ENCODE peak calls at places on chromosomes 16 and 17, in eight cellular contexts. B is MG63, L is GM12865, Q is astrocyte of the spinal cord, J is uterus, A is hepatocyte, G is NT2/D1, U is stomach. D is an unnamed sample.

GRCh38 chr17:5508855-5509254 is 22.5 kb downstream of the MIS12 start:
- DNase-seq in Q (peak; percentile 88), A (peak; percentile 66), G (no peak), U (no peak), J (no peak), L (no peak), B (no peak), D (no peak)

GRCh38 chr16:51556694-51557327 is 405.7 kb upstream of the SALL1 start:
- DNase-seq in Q (peak; percentile 95), J (peak; percentile 83), L (no peak), B (peak; percentile 85), A (peak; percentile 55), G (no peak), U (no peak), D (no peak)

GRCh38 chr17:601462-602303 is 113.0 kb downstream of the VPS53 start:
- DNase-seq in J (peak; percentile 63), A (peak; percentile 64), B (no peak), L (no peak), Q (no peak), G (no peak), U (no peak), D (no peak)

GRCh38 chr17:68792873-68793272 is 162.3 kb downstream of the ABCA8 start:
- DNase-seq in L (no peak), A (no peak), J (no peak), Q (no peak), G (no peak), B (no peak), U (no peak), D (no peak)

GRCh38 chr17:726331-726919 is 6.0 kb upstream of the TLCD3A start:
- DNase-seq in J (no peak), B (no peak), U (peak; percentile 62), G (no peak), A (peak; percentile 72), Q (no peak), L (no peak), D (no peak)

GRCh38 chr16:56336071-56336688 is 89.2 kb downstream of the AMFR start:
- DNase-seq in U (no peak), L (no peak), G (no peak), J (no peak), Q (no peak), A (no peak), B (no peak), D (no peak)

GRCh38 chr17:27363322-27363721 is 69.4 kb downstream of the WSB1 start:
- DNase-seq in A (no peak), B (no peak), G (no peak), J (no peak), Q (no peak), U (no peak), L (no peak), D (no peak)

GRCh38 chr17:27762527-27763305 is 37.6 kb downstream of the NOS2 start:
- DNase-seq in U (no peak), J (no peak), L (peak; percentile 32), G (no peak), A (peak; percentile 48), B (peak; percentile 13), Q (peak; percentile 18), D (peak; percentile 14)

GRCh38 chr16:13708361-13708760 is 211.6 kb upstream of the ERCC4 start:
- DNase-seq in L (no peak), A (no peak), B (no peak), G (no peak), Q (no peak), U (no peak), J (no peak), D (no peak)

GRCh38 chr16:87968541-87968940 is 17.3 kb downstream of the BANP start:
- DNase-seq in A (no peak), U (no peak), B (no peak), L (no peak), J (no peak), Q (peak; percentile 49), G (no peak), D (no peak)

GRCh38 chr16:87965973-87966667 is 14.9 kb downstream of the BANP start:
- DNase-seq in B (peak; percentile 34), Q (peak; percentile 87), G (no peak), A (no peak), J (no peak), L (no peak), U (no peak), D (no peak)

GRCh38 chr16:87965417-87965816 is 14.2 kb downstream of the BANP start:
- DNase-seq in G (no peak), A (no peak), J (no peak), Q (no peak), B (no peak), U (no peak), L (no peak), D (no peak)

GRCh38 chr16:87964049-87964448 is 12.8 kb downstream of the BANP start:
- DNase-seq in G (no peak), B (no peak), U (no peak), L (no peak), J (no peak), Q (peak; percentile 75), A (no peak), D (no peak)

DNA sequence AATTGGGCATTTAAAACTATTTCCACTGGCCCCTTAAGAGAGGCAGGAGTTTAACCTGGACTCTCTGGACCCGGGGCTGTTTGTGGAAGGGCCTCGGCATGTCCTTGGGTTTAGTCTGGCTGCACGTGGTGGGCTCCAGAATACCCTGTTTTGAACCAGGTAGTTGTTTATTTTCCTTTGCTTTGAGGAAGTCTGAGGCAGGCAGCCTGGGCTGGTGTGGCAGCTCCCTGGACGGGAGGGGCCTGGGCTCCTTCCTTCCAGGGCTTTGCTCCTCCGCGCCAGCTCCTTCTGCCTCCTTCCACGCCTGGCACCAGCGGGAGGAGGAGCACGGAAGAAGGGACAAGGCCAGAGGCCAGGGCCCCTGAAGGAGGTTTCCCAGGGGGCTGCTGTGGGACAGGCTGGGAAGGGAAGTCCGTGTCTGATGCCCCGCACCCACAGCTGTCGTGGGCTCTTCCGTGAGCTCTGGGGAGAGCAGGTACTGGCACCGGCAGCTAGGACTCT is 15.5 kb downstream of the BANP start:
- DNase-seq in G (no peak), Q (no peak), J (no peak), U (peak; percentile 68), A (peak; percentile 52), L (no peak), B (peak; percentile 49), D (no peak)
- H3K4me3 ChIP-seq in G (no peak overlapping the region), Q (no peak overlapping the region), J (no peak overlapping the region), U (no peak overlapping the region), A (no peak overlapping the region), L (no peak overlapping the region), B (no peak overlapping the region), D (no peak overlapping the region)

GRCh38 chr17:65359016-65359415 is 202.4 kb downstream of the AXIN2 start:
- DNase-seq in J (no peak), Q (peak; percentile 82), U (no peak), G (no peak), L (no peak), B (peak; percentile 85), A (no peak), D (no peak)
- H3K4me3 ChIP-seq in J (no peak overlapping the region), Q (no peak overlapping the region), U (no peak overlapping the region), G (no peak overlapping the region), L (no peak overlapping the region), B (no peak overlapping the region), A (no peak overlapping the region), D (no peak overlapping the region)

GRCh38 chr17:76501827-76502307 is 644 bp upstream of the RHBDF2 start:
- DNase-seq in B (no peak), Q (no peak), G (no peak), U (peak; percentile 48), L (no peak), J (no peak), A (peak; percentile 11), D (no peak)

GRCh38 chr17:76500074-76500744 is 1.0 kb downstream of the RHBDF2 start:
- DNase-seq in G (no peak), B (no peak), L (peak; percentile 36), J (no peak), U (no peak), Q (no peak), A (no peak), D (no peak)

GRCh38 chr17:76498886-76499667 is 2.1 kb downstream of the RHBDF2 start:
- DNase-seq in J (no peak), G (no peak), A (no peak), Q (no peak), L (peak; percentile 89), U (no peak), B (peak; percentile 59), D (no peak)

GRCh38 chr17:76501018-76501826 is at the start of gene RHBDF2:
- DNase-seq in A (peak; percentile 94), G (peak; percentile 42), L (peak; percentile 94), Q (peak; percentile 75), J (peak; percentile 78), U (peak; percentile 97), B (peak; percentile 92), D (peak; percentile 26)

GRCh38 chr17:76500745-76501017 is 542 bp downstream of the RHBDF2 start:
- DNase-seq in J (no peak), U (no peak), G (no peak), B (no peak), Q (no peak), L (no peak), A (no peak), D (no peak)
- H3K4me3 ChIP-seq in J (peak overlapping the region; percentile 52), U (peak overlapping the region; percentile 71), G (peak overlapping the region; percentile 91), B (peak overlapping the region; percentile 62), Q (peak overlapping the region; percentile 75), L (peak overlapping the region; percentile 72), A (peak overlapping the region; percentile 87), D (peak overlapping the region; percentile 80)

GRCh38 chr17:41968676-41969075 is 2.1 kb downstream of the CNP start:
- DNase-seq in U (no peak), Q (no peak), J (no peak), L (no peak), A (no peak), G (no peak), B (no peak), D (no peak)

GRCh38 chr17:41967141-41967920 is 736 bp downstream of the CNP start:
- DNase-seq in J (no peak), L (peak; percentile 47), G (no peak), U (no peak), A (no peak), Q (no peak), B (no peak), D (no peak)

GRCh38 chr17:41966453-41967140 is at the start of gene CNP:
- DNase-seq in Q (peak; percentile 91), L (peak; percentile 96), B (peak; percentile 94), G (no peak), A (peak; percentile 97), U (peak; percentile 94), J (peak; percentile 87), D (peak; percentile 61)

GRCh38 chr17:41965694-41966375 is 760 bp upstream of the CNP start:
- DNase-seq in J (peak; percentile 63), L (peak; percentile 78), U (peak; percentile 89), A (peak; percentile 93), Q (no peak), G (no peak), B (peak; percentile 42), D (peak; percentile 93)

DNA sequence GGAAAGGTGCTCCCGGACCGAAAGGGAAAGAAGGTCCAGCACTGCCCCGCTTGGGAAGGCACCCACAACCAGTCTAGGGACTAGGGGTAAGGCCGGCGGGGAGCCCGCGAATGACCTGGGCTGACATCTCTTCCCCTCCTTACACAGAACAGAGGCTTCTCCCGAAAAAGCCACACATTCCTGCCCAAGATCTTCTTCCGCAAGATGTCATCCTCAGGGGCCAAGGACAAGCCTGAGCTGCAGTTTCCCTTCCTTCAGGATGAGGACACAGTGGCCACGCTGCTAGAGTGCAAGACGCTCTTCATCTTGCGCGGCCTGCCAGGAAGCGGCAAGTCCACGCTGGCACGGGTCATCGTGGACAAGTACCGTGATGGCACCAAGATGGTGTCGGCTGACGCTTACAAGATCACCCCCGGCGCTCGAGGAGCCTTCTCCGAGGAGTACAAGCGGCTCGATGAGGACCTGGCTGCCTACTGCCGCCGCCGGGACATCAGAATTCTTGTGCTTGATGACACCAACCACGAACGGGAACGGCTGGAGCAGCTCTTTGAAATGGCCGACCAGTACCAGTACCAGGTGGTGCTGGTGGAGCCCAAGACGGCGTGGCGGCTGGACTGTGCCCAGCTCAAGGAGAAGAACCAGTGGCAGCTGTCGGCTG is 1.5 kb downstream of the CNP start:
- DNase-seq in U (no peak), Q (no peak), L (no peak), J (no peak), B (no peak), A (no peak), G (no peak), D (no peak)
- H3K4me3 ChIP-seq in U (peak overlapping the region; percentile 86), Q (peak overlapping the region; percentile 87), L (no peak overlapping the region), J (no peak overlapping the region), B (peak overlapping the region; percentile 88), A (peak overlapping the region; percentile 71), G (peak overlapping the region; percentile 87), D (peak overlapping the region; percentile 91)

D was measured in LNCaP clone FGC.